ENCODE peak calls at places on chromosomes 4 and X, in four cellular contexts. One of them, this sample, is unnamed.

GRCh38 chrX:12225073-12225472 is 86.8 kb downstream of the FRMPD4 start:
- DNase-seq in fibroblast of the aortic adventitia: no peak
- DNase-seq in CD8-positive, alpha-beta memory T cell: no peak
- DNase-seq in COR-L47: no peak
- DNase-seq in this sample: no peak

GRCh38 chr4:40923326-40924095 is 173.8 kb downstream of the NSUN7 start:
- DNase-seq in fibroblast of the aortic adventitia: no peak
- DNase-seq in CD8-positive, alpha-beta memory T cell: no peak
- DNase-seq in COR-L47: peak
- DNase-seq in this sample: no peak

GRCh38 chr4:77332696-77333270 is 175.8 kb downstream of the CCNG2 start:
- DNase-seq in COR-L47: no peak
- DNase-seq in fibroblast of the aortic adventitia: no peak
- DNase-seq in CD8-positive, alpha-beta memory T cell: no peak
- DNase-seq in this sample: no peak

GRCh38 chr4:74054483-74055032 is 16.1 kb upstream of the CXCL3 start:
- DNase-seq in fibroblast of the aortic adventitia: no peak
- DNase-seq in CD8-positive, alpha-beta memory T cell: no peak
- DNase-seq in COR-L47: no peak
- DNase-seq in this sample: no peak

GRCh38 chr4:52572936-52573485 is 86.1 kb downstream of the USP46 start:
- DNase-seq in COR-L47: no peak
- DNase-seq in fibroblast of the aortic adventitia: peak
- DNase-seq in CD8-positive, alpha-beta memory T cell: no peak
- DNase-seq in this sample: peak

GRCh38 chrX:10193587-10193986 is 36.8 kb downstream of the CLCN4 start:
- DNase-seq in CD8-positive, alpha-beta memory T cell: no peak
- DNase-seq in COR-L47: no peak
- DNase-seq in fibroblast of the aortic adventitia: no peak
- DNase-seq in this sample: no peak

GRCh38 chrX:12080265-12080664 is 58.0 kb upstream of the FRMPD4 start:
- DNase-seq in fibroblast of the aortic adventitia: peak
- DNase-seq in CD8-positive, alpha-beta memory T cell: no peak
- DNase-seq in COR-L47: peak
- DNase-seq in this sample: peak

GRCh38 chr4:169385356-169385755 is 114.6 kb upstream of the SH3RF1 start:
- DNase-seq in fibroblast of the aortic adventitia: peak
- DNase-seq in COR-L47: no peak
- DNase-seq in CD8-positive, alpha-beta memory T cell: no peak
- DNase-seq in this sample: peak

GRCh38 chr4:138114434-138114833 is 127.7 kb downstream of the SLC7A11 start:
- DNase-seq in COR-L47: no peak
- DNase-seq in CD8-positive, alpha-beta memory T cell: no peak
- DNase-seq in fibroblast of the aortic adventitia: peak
- DNase-seq in this sample: no peak

GRCh38 chrX:41695464-41695863 is 6.7 kb downstream of the GPR34 start:
- DNase-seq in fibroblast of the aortic adventitia: no peak
- DNase-seq in COR-L47: no peak
- DNase-seq in CD8-positive, alpha-beta memory T cell: peak
- DNase-seq in this sample: peak

GRCh38 chr4:78673258-78673817 is 102.8 kb upstream of the BMP2K start:
- DNase-seq in COR-L47: no peak
- DNase-seq in fibroblast of the aortic adventitia: no peak
- DNase-seq in CD8-positive, alpha-beta memory T cell: no peak
- DNase-seq in this sample: no peak

GRCh38 chrX:41441934-41442823 is 5.0 kb upstream of the NYX start:
- DNase-seq in CD8-positive, alpha-beta memory T cell: peak
- DNase-seq in fibroblast of the aortic adventitia: peak
- DNase-seq in COR-L47: no peak
- DNase-seq in this sample: peak

GRCh38 chrX:18884916-18885315 is 99.0 kb downstream of the PHKA2 start:
- DNase-seq in CD8-positive, alpha-beta memory T cell: no peak
- DNase-seq in COR-L47: no peak
- DNase-seq in fibroblast of the aortic adventitia: peak
- DNase-seq in this sample: no peak

GRCh38 chr4:175447006-175447405 is 365.1 kb downstream of the GPM6A start:
- DNase-seq in COR-L47: no peak
- DNase-seq in CD8-positive, alpha-beta memory T cell: no peak
- DNase-seq in fibroblast of the aortic adventitia: no peak
- DNase-seq in this sample: no peak

GRCh38 chr4:173121044-173121685 is 47.4 kb upstream of the GALNT7 start:
- DNase-seq in CD8-positive, alpha-beta memory T cell: no peak
- DNase-seq in fibroblast of the aortic adventitia: peak
- DNase-seq in COR-L47: peak
- DNase-seq in this sample: peak

GRCh38 chr4:72629540-72629939 is 60.5 kb upstream of the ADAMTS3 start:
- DNase-seq in COR-L47: no peak
- DNase-seq in fibroblast of the aortic adventitia: peak
- DNase-seq in CD8-positive, alpha-beta memory T cell: no peak
- DNase-seq in this sample: peak

GRCh38 chrX:65644621-65645287 is 22.7 kb upstream of the MSN start:
- DNase-seq in COR-L47: no peak
- DNase-seq in fibroblast of the aortic adventitia: peak
- DNase-seq in CD8-positive, alpha-beta memory T cell: no peak
- DNase-seq in this sample: peak

GRCh38 chrX:102765217-102765616 is 44.7 kb downstream of the GPRASP3 start:
- DNase-seq in COR-L47: no peak
- DNase-seq in CD8-positive, alpha-beta memory T cell: no peak
- DNase-seq in fibroblast of the aortic adventitia: peak
- DNase-seq in this sample: peak

GRCh38 chr4:138815811-138816210 is 199.8 kb upstream of the NOCT start:
- DNase-seq in CD8-positive, alpha-beta memory T cell: no peak
- DNase-seq in fibroblast of the aortic adventitia: no peak
- DNase-seq in COR-L47: no peak
- DNase-seq in this sample: no peak

GRCh38 chr4:148310756-148311155 is 131.5 kb downstream of the NR3C2 start:
- DNase-seq in CD8-positive, alpha-beta memory T cell: no peak
- DNase-seq in COR-L47: no peak
- DNase-seq in fibroblast of the aortic adventitia: no peak
- DNase-seq in this sample: no peak

GRCh38 chr4:143441678-143442077 is 71.8 kb upstream of the SMARCA5 start:
- DNase-seq in CD8-positive, alpha-beta memory T cell: no peak
- DNase-seq in fibroblast of the aortic adventitia: no peak
- DNase-seq in COR-L47: no peak
- DNase-seq in this sample: no peak

GRCh38 chr4:123836919-123837605 is 440.5 kb downstream of the SPRY1 start:
- DNase-seq in fibroblast of the aortic adventitia: no peak
- DNase-seq in CD8-positive, alpha-beta memory T cell: no peak
- DNase-seq in COR-L47: no peak
- DNase-seq in this sample: no peak

GRCh38 chr4:153620352-153620751 is 63.7 kb upstream of the TLR2 start:
- DNase-seq in CD8-positive, alpha-beta memory T cell: no peak
- DNase-seq in COR-L47: no peak
- DNase-seq in fibroblast of the aortic adventitia: peak
- DNase-seq in this sample: peak

GRCh38 chr4:138035781-138036258 is 206.3 kb downstream of the SLC7A11 start:
- DNase-seq in COR-L47: peak
- DNase-seq in CD8-positive, alpha-beta memory T cell: no peak
- DNase-seq in fibroblast of the aortic adventitia: peak
- DNase-seq in this sample: peak